ENCODE peak calls at places on chromosomes 4 and X, in seven cellular contexts. Z, G, U, M, N, B and X are unnamed samples.

GRCh38 chr4:110869114-110869513 is 246.2 kb upstream of the PITX2 start:
- DNase-seq in U (no peak), G (no peak), N (no peak), B (no peak), Z (peak; percentile 79), M (no peak), X (no peak)

GRCh38 chr4:37793562-37793961 is 32.9 kb upstream of the PGM2 start:
- DNase-seq in U (peak; percentile 18), G (peak; percentile 37), M (no peak), N (no peak), Z (peak; percentile 7), B (no peak), X (peak; percentile 30)

GRCh38 chrX:133171962-133172708 is 46.0 kb downstream of the TFDP3 start:
- DNase-seq in M (peak; percentile 3), N (no peak), B (no peak), U (no peak), Z (no peak), G (peak; percentile 17), X (peak; percentile 24)

GRCh38 chr4:7295917-7296660 is 103.8 kb downstream of the SORCS2 start:
- DNase-seq in B (no peak), U (no peak), Z (peak; percentile 15), M (no peak), G (no peak), N (no peak), X (peak; percentile 4)

GRCh38 chrX:57951666-57952319 is 41.5 kb upstream of the ZXDA start:
- DNase-seq in Z (no peak), N (no peak), U (no peak), G (no peak), B (no peak), M (no peak), X (no peak)

GRCh38 chr4:40321671-40322131 is 13.4 kb upstream of the CHRNA9 start:
- DNase-seq in U (peak; percentile 61), N (no peak), M (no peak), B (no peak), Z (peak; percentile 79), G (no peak), X (peak; percentile 86)

GRCh38 chrX:25869761-25870160 is 268.4 kb upstream of the MAGEB18 start:
- DNase-seq in U (no peak), B (no peak), M (no peak), Z (no peak), N (no peak), G (no peak), X (no peak)

GRCh38 chrX:636971-637659 is 6.5 kb downstream of the SHOX start:
- DNase-seq in Z (no peak), U (no peak), N (no peak), M (no peak), G (no peak), B (no peak), X (no peak)

GRCh38 chr4:5708829-5709680 is 696 bp upstream of the EVC2 start:
- DNase-seq in Z (no peak), G (peak; percentile 40), U (no peak), N (peak; percentile 41), M (peak; percentile 12), B (no peak), X (no peak)

GRCh38 chr4:176054942-176055341 is 10.7 kb upstream of the WDR17 start:
- DNase-seq in Z (no peak), U (no peak), G (peak; percentile 15), N (no peak), M (no peak), B (no peak), X (no peak)

GRCh38 chr4:23720556-23720955 is 169.3 kb downstream of the PPARGC1A start:
- DNase-seq in G (no peak), N (no peak), B (no peak), M (no peak), Z (no peak), U (no peak), X (no peak)

GRCh38 chr4:169060396-169061081 is 50.5 kb upstream of the CBR4 start:
- DNase-seq in B (no peak), G (no peak), U (no peak), N (no peak), Z (no peak), M (no peak), X (no peak)

GRCh38 chr4:15244354-15244753 is 183.5 kb upstream of the C1QTNF7 start:
- DNase-seq in N (no peak), M (no peak), B (no peak), Z (peak; percentile 61), G (peak; percentile 47), U (no peak), X (no peak)

GRCh38 chr4:40672528-40673522 is 43.2 kb upstream of the RBM47 start:
- DNase-seq in G (peak; percentile 97), U (peak; percentile 84), N (peak; percentile 60), Z (peak; percentile 99), M (peak; percentile 79), B (peak; percentile 17), X (peak; percentile 99)

DNA sequence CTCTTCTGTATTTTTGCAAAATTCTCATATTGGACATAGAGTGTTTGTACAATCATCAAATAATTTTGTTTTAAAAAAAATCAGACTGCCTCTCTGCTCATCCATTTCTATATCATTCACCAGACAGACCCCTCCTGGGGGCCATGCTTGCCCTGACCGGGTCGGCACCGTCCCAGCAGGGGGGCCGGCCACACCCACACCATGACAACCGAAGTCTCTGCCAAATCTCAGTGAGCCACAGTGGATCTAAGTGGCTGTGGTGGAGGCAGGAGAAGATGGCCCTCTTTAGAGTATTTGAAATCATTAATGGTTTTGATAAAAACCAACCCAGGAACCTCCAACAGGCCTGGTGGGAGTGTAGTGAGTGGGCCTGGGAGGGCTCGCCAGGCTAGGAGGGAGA is 66.9 kb upstream of the ADRA2C start:
- DNase-seq in Z (no peak), N (no peak), B (no peak), U (no peak), M (no peak), G (no peak), X (no peak)
- H2BK5ac ChIP-seq in Z (no peak overlapping the region), N (no peak overlapping the region), B (no peak overlapping the region), U (no peak overlapping the region), M (no peak overlapping the region), G (no peak overlapping the region), X (no peak overlapping the region)

DNA sequence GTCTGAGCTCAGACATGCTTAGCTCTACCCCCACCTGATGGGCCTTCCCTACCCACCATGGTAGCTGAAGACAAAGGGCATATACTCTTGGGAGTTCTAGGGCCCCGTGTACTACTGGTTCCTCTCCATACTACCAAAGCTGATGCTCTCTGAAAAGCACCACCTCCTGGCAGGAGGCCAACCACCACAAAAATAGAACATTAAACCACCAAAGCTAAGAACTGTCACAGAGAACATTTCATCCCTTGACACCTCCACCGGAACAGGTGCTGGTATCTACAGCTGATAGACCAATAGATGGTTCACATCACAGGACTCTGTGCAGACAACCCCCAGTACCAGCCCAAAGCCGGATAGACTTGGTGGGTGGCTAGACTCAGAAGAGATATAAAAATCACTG is 13.4 kb downstream of the EDA2R start:
- DNase-seq in M (no peak), U (no peak), B (no peak), G (no peak), Z (no peak), N (no peak), X (no peak)
- H3K9ac ChIP-seq in M (no peak overlapping the region), U (no peak overlapping the region), B (no peak overlapping the region), G (no peak overlapping the region), Z (no peak overlapping the region), N (no peak overlapping the region), X (no peak overlapping the region)

DNA sequence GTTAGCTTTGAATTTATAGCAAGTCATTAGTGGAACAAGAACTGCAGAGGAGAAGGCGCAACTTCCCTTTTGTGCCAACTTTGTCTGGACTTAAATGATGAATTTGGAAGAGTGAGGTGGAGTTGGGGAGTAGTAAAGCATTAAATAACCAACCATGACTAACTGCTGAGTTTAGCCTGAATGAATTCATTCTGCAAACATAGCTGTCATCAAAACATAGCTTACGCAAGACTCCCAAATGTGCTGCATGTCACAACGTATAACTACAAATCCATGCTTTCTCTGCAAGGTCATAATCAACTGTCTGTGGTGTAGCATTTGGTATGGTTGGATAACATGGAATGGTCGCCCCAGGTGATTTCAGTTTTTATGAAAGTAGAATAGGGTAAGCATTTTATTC is 75.9 kb upstream of the RPL34 start:
- DNase-seq in N (no peak), G (no peak), B (no peak), M (no peak), Z (peak; percentile 43), U (no peak), X (peak; percentile 30)
- H2BK5ac ChIP-seq in N (no peak overlapping the region), G (no peak overlapping the region), B (no peak overlapping the region), M (no peak overlapping the region), Z (no peak overlapping the region), U (no peak overlapping the region), X (no peak overlapping the region)

GRCh38 chr4:140106277-140106842 is 47.6 kb downstream of the MAML3 start:
- DNase-seq in M (no peak), B (no peak), Z (no peak), N (no peak), U (no peak), G (no peak), X (peak; percentile 53)
- H3K9ac ChIP-seq in M (no peak overlapping the region), B (no peak overlapping the region), Z (no peak overlapping the region), N (no peak overlapping the region), U (no peak overlapping the region), G (no peak overlapping the region), X (no peak overlapping the region)

GRCh38 chr4:93779228-93779627 is 49.3 kb upstream of the ATOH1 start:
- DNase-seq in G (peak; percentile 47), N (no peak), Z (no peak), B (no peak), U (no peak), M (no peak), X (no peak)
- H2BK5ac ChIP-seq in G (no peak overlapping the region), N (no peak overlapping the region), Z (no peak overlapping the region), B (no peak overlapping the region), U (no peak overlapping the region), M (no peak overlapping the region), X (no peak overlapping the region)

DNA sequence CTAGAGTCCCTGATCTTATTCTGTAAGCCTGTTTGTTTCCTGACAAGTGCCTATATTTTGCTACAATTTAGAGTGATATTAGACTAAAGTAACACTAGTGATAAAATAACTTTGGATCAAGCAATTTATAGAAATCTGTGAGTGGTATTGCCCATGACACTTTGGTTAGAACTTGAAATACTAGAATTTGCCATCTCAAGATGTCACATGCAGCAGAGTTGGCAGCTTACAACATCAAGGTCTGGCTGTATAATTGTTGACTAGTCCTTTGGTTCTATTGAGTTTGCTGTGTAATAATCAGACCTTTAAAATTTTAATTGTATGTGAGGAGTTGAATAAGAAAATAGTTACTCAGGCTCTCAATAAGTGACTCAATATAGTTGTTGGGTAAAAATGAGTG is 167.1 kb downstream of the RAPGEF2 start:
- DNase-seq in U (no peak), B (no peak), N (no peak), M (no peak), Z (no peak), G (no peak), X (no peak)
- H3K9ac ChIP-seq in U (no peak overlapping the region), B (no peak overlapping the region), N (no peak overlapping the region), M (no peak overlapping the region), Z (no peak overlapping the region), G (no peak overlapping the region), X (no peak overlapping the region)

GRCh38 chr4:133129237-133129636 is 19.9 kb upstream of the PCDH10 start:
- DNase-seq in M (no peak), U (no peak), G (no peak), B (no peak), Z (no peak), N (no peak), X (no peak)
- H2BK5ac ChIP-seq in M (no peak overlapping the region), U (no peak overlapping the region), G (no peak overlapping the region), B (no peak overlapping the region), Z (no peak overlapping the region), N (no peak overlapping the region), X (no peak overlapping the region)